ENCODE peak calls at places on chromosomes 5 and 9, in seven cellular contexts. Q is AG09309; J is IMR-90; B is CD4-positive, alpha-beta T cell; O is MCF 10A; I is lower leg skin; Y is Panc1. L is an unnamed sample.

GRCh38 chr5:154467655-154468354 is 10.2 kb downstream of the HAND1 start:
- DNase-seq in Q (peak; percentile 34), J (peak; percentile 53), B (peak; percentile 59), O (peak; percentile 83), I (peak; percentile 57), Y (peak; percentile 38), L (peak; percentile 82)

GRCh38 chr9:91740713-91741112 is 209.3 kb downstream of the ROR2 start:
- DNase-seq in Q (no peak), J (peak; percentile 88), B (no peak), O (peak; percentile 20), I (no peak), Y (no peak), L (no peak)

GRCh38 chr9:126116351-126117157 is 210.1 kb upstream of the MVB12B start:
- DNase-seq in Q (no peak), J (no peak), B (no peak), O (no peak), I (no peak), Y (no peak), L (no peak)

GRCh38 chr9:134031783-134032182 is 6.5 kb downstream of the BRD3OS start:
- DNase-seq in Q (no peak), J (no peak), B (no peak), O (no peak), I (no peak), Y (no peak), L (no peak)

GRCh38 chr5:161273410-161273809 is 273.1 kb downstream of the GABRB2 start:
- DNase-seq in Q (no peak), J (no peak), B (no peak), O (no peak), I (no peak), Y (no peak), L (no peak)

GRCh38 chr5:2751592-2752021 is at the start of gene IRX2:
- DNase-seq in Q (peak; percentile 45), J (peak; percentile 59), B (no peak), O (peak; percentile 97), I (peak; percentile 91), Y (no peak), L (peak; percentile 72)

GRCh38 chr5:172748341-172748843 is 22.6 kb downstream of the DUSP1 start:
- DNase-seq in Q (no peak), J (no peak), B (no peak), O (no peak), I (no peak), Y (no peak), L (no peak)

GRCh38 chr5:150662731-150663516 is 1.9 kb downstream of the MYOZ3 start:
- DNase-seq in Q (no peak), J (no peak), B (no peak), O (no peak), I (no peak), Y (no peak), L (no peak)

GRCh38 chr9:123725389-123725788 is 204.5 kb downstream of the DENND1A start:
- DNase-seq in Q (peak; percentile 24), J (peak; percentile 13), B (no peak), O (no peak), I (no peak), Y (no peak), L (no peak)

GRCh38 chr9:21560281-21560745 is 78.2 kb upstream of the IFNE start:
- DNase-seq in Q (no peak), J (no peak), B (no peak), O (no peak), I (no peak), Y (no peak), L (no peak)

DNA sequence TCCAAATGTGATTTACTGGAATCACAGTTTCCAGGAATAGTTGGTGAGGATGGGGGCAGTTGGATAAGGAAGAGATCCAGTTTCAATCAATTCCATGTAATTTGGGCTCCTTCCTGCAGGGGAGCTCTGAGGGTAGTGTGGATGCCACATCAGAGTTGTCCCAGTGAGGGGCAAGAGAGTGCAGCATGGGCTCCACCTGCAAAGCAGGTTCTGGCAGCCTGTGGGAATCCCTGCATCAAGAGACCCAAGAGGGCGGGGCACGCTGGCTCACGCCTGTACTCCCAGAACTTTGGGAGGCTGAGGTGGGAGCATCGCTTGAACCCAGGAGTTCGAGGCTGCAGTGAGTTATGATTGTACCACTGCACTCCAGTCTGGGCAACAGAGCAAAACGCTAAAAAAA is 188.5 kb downstream of the CACNA1B start:
- DNase-seq in Q (no peak), J (no peak), B (no peak), O (peak; percentile 7), I (no peak), Y (no peak), L (no peak)
- TF ChIP-seq CTCF in Q (no peak), J (no peak), B (no peak), O (no peak), I (no peak), Y (no peak), L (peak; percentile 30)

GRCh38 chr5:42583322-42583721 is 160.1 kb downstream of the GHR start:
- DNase-seq in Q (peak; percentile 25), J (peak; percentile 38), B (no peak), O (peak; percentile 88), I (peak; percentile 49), Y (peak; percentile 35), L (no peak)
- TF ChIP-seq CTCF in Q (peak; percentile 81), J (peak; percentile 67), B (peak; percentile 68), O (peak; percentile 72), I (no peak), Y (peak; percentile 86), L (peak; percentile 76)

GRCh38 chr9:100394819-100395218 is 32.1 kb upstream of the MSANTD3 start:
- DNase-seq in Q (peak; percentile 5), J (peak; percentile 12), B (no peak), O (no peak), I (no peak), Y (no peak), L (no peak)
- TF ChIP-seq CTCF in Q (no peak), J (no peak), B (no peak), O (no peak), I (no peak), Y (no peak), L (no peak)

GRCh38 chr5:22889714-22890113 is 36.6 kb upstream of the CDH12 start:
- DNase-seq in Q (no peak), J (no peak), B (no peak), O (peak; percentile 46), I (no peak), Y (no peak), L (no peak)
- TF ChIP-seq CTCF in Q (no peak), J (no peak), B (no peak), O (peak; percentile 31), I (no peak), Y (peak; percentile 17), L (peak; percentile 14)

GRCh38 chr5:141392429-141393198 is at the start of gene PCDHGA8:
- DNase-seq in Q (no peak), J (peak; percentile 49), B (no peak), O (peak; percentile 23), I (no peak), Y (no peak), L (no peak)
- TF ChIP-seq CTCF in Q (peak; percentile 44), J (peak; percentile 40), B (no peak), O (no peak), I (no peak), Y (peak; percentile 26), L (no peak)

DNA sequence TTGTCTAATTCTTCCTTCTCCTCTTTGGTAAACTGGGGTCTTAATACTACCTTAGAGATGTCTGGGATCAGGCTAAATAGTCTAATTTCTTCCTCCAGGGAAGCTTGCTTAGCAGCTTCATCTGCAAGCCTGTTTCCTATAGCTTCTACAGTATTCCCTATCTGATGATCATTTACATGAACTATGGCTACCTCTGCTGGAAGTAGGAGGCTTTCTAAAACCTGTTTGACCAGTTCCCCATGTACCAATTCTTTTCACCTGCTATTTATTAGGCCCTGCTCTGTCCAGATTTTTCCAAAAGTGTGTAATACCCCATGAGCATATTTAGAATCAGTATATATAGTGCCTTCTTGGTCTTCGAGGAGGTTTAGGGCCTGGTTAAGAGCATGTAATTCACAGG is 619.8 kb downstream of the HINT1 start:
- DNase-seq in Q (no peak), J (no peak), B (no peak), O (no peak), I (no peak), Y (no peak), L (no peak)
- TF ChIP-seq CTCF in Q (no peak), J (no peak), B (no peak), O (peak; percentile 12), I (no peak), Y (no peak), L (no peak)

DNA sequence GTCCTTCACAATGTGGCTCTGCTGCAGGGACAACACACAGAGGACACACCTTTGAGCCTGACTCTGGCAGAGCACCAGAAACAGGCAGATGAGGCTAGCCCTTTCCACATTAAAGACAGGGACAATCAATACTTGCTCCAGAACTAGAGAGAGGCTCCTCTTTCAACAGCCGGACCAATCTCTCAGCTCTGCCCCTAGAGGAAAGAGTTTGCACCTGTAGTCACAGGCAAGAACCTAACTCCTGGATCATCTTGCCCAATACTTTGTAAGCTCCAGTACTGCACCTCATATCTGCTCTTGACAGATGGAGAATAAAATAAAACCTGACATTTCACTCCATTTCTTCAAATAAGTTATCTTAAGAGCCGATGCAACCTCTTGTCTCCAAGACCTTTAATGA is 52.1 kb downstream of the EPB41L4A start:
- DNase-seq in Q (no peak), J (no peak), B (no peak), O (peak; percentile 47), I (no peak), Y (no peak), L (no peak)
- TF ChIP-seq CTCF in Q (peak; percentile 18), J (no peak), B (no peak), O (peak; percentile 40), I (no peak), Y (peak; percentile 50), L (peak; percentile 60)

DNA sequence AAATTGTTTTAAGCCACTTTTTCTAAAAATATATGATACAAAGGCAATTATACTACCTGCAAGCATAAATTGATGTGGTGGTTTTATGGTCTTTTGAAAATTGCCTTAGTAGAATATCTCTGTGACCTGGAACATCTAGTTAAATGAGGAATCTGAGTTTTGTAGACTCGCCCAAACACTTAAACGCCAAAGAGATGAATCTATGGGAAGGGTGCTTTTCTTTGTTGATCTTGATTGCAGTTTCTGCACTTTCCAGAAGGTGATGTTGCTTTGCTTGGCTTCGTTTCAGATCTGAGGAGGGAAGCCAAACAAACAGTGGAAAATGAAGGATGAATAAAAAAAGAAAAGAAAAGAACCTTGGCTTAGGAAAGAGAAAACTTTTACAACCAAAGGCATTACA is 1021.3 kb downstream of the NR2F1-AS1 start:
- DNase-seq in Q (no peak), J (peak; percentile 36), B (no peak), O (peak; percentile 73), I (no peak), Y (no peak), L (no peak)
- TF ChIP-seq CTCF in Q (peak; percentile 19), J (no peak), B (no peak), O (no peak), I (no peak), Y (peak; percentile 34), L (no peak)

DNA sequence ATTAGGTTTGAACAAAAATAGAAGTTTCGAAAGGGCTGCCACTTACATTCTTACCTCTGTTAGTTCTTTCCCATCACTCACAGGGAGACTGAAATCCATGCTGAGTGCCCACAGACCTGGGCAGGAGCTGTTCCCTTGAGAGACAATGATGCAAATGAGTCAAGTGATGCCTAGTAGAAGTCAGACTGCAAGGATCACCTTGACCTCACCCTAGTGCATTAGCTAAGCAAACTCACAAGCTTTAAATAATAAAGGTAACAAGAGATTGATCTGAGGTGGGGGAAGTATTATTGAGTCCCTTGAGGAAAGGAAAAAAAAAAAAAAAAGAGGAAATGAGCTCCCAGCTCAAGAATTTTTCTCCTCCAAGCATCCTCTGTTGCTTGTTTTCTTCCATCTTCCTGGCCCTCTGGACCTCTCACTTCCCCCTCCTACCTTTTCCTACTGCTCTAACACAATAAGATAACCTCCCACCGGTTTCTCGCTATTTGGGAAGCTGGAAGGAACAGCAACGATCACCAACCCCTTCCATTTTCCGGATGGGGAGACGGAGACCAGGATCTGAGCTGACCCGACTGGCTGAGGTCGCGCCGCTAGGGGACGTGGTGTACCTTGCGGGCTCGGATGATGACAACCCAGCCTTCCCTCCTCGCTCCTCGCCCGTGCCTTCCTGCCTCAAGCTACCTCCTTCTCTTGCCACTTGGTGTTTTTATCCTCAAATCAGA is 2.0 kb downstream of the LPAR1 start:
- DNase-seq in Q (no peak), J (peak; percentile 68), B (no peak), O (no peak), I (peak; percentile 57), Y (no peak), L (peak; percentile 28)
- TF ChIP-seq CTCF in Q (peak; percentile 91), J (peak; percentile 69), B (no peak), O (no peak), I (no peak), Y (peak; percentile 59), L (peak; percentile 63)